ENCODE peak calls at places on chromosomes 16 and 17, in five cellular contexts. One of them, this sample, is unnamed.

GRCh38 chr16:79628501-79628975 is 28.0 kb upstream of the MAF start:
- DNase-seq in choroid plexus epithelial cell: peak; percentile 94
- DNase-seq in cardiac muscle cell: no peak
- DNase-seq in glutamatergic neuron: no peak
- DNase-seq in dorsolateral prefrontal cortex: no peak
- DNase-seq in this sample: no peak

GRCh38 chr17:57935833-57936807 is 19.1 kb downstream of the CUEDC1 start:
- DNase-seq in glutamatergic neuron: no peak
- DNase-seq in choroid plexus epithelial cell: no peak
- DNase-seq in dorsolateral prefrontal cortex: peak; percentile 67
- DNase-seq in cardiac muscle cell: peak; percentile 46
- DNase-seq in this sample: no peak

GRCh38 chr16:68972720-68973119 is 129.4 kb downstream of the TANGO6 start:
- DNase-seq in choroid plexus epithelial cell: peak; percentile 74
- DNase-seq in glutamatergic neuron: peak; percentile 56
- DNase-seq in dorsolateral prefrontal cortex: no peak
- DNase-seq in cardiac muscle cell: peak; percentile 53
- DNase-seq in this sample: no peak

GRCh38 chr16:84042308-84042878 is at the start of gene SLC38A8:
- DNase-seq in cardiac muscle cell: no peak
- DNase-seq in glutamatergic neuron: no peak
- DNase-seq in dorsolateral prefrontal cortex: no peak
- DNase-seq in choroid plexus epithelial cell: no peak
- DNase-seq in this sample: no peak

GRCh38 chr17:58969156-58969555 is 137.5 kb downstream of the TRIM37 start:
- DNase-seq in glutamatergic neuron: no peak
- DNase-seq in dorsolateral prefrontal cortex: no peak
- DNase-seq in cardiac muscle cell: no peak
- DNase-seq in choroid plexus epithelial cell: no peak
- DNase-seq in this sample: no peak

GRCh38 chr16:47983999-47984580 is 171.7 kb downstream of the ABCC12 start:
- DNase-seq in cardiac muscle cell: no peak
- DNase-seq in choroid plexus epithelial cell: no peak
- DNase-seq in glutamatergic neuron: no peak
- DNase-seq in dorsolateral prefrontal cortex: no peak
- DNase-seq in this sample: no peak

GRCh38 chr16:18803569-18804462 is 2.5 kb upstream of the ARL6IP1 start:
- DNase-seq in glutamatergic neuron: no peak
- DNase-seq in dorsolateral prefrontal cortex: no peak
- DNase-seq in choroid plexus epithelial cell: peak; percentile 73
- DNase-seq in cardiac muscle cell: no peak
- DNase-seq in this sample: no peak

GRCh38 chr17:17070931-17071330 is 28.7 kb downstream of the MPRIP start:
- DNase-seq in glutamatergic neuron: no peak
- DNase-seq in dorsolateral prefrontal cortex: peak; percentile 17
- DNase-seq in cardiac muscle cell: no peak
- DNase-seq in choroid plexus epithelial cell: no peak
- DNase-seq in this sample: no peak

GRCh38 chr17:75288784-75289121 is 480 bp downstream of the SLC25A19 start:
- DNase-seq in cardiac muscle cell: no peak
- DNase-seq in dorsolateral prefrontal cortex: no peak
- DNase-seq in choroid plexus epithelial cell: no peak
- DNase-seq in glutamatergic neuron: no peak
- DNase-seq in this sample: no peak

GRCh38 chr16:2171601-2172178 is 16.1 kb downstream of the TRAF7 start:
- DNase-seq in glutamatergic neuron: no peak
- DNase-seq in cardiac muscle cell: no peak
- DNase-seq in dorsolateral prefrontal cortex: no peak
- DNase-seq in choroid plexus epithelial cell: no peak
- DNase-seq in this sample: no peak

GRCh38 chr17:83194761-83195329 is 115.4 kb downstream of the METRNL start:
- DNase-seq in glutamatergic neuron: peak; percentile 7
- DNase-seq in cardiac muscle cell: no peak
- DNase-seq in dorsolateral prefrontal cortex: peak; percentile 33
- DNase-seq in choroid plexus epithelial cell: peak; percentile 55
- DNase-seq in this sample: peak; percentile 59

GRCh38 chr17:73340093-73340596 is 28.3 kb upstream of the CDC42EP4 start:
- DNase-seq in choroid plexus epithelial cell: peak; percentile 93
- DNase-seq in dorsolateral prefrontal cortex: no peak
- DNase-seq in cardiac muscle cell: no peak
- DNase-seq in glutamatergic neuron: no peak
- DNase-seq in this sample: peak; percentile 83

GRCh38 chr17:44820631-44821196 is 9.4 kb downstream of the GJC1 start:
- DNase-seq in glutamatergic neuron: no peak
- DNase-seq in dorsolateral prefrontal cortex: no peak
- DNase-seq in cardiac muscle cell: no peak
- DNase-seq in choroid plexus epithelial cell: peak; percentile 82
- DNase-seq in this sample: peak; percentile 62

GRCh38 chr17:70172921-70173320 is 3.6 kb downstream of the KCNJ2 start:
- DNase-seq in dorsolateral prefrontal cortex: no peak
- DNase-seq in glutamatergic neuron: no peak
- DNase-seq in cardiac muscle cell: no peak
- DNase-seq in choroid plexus epithelial cell: peak; percentile 62
- DNase-seq in this sample: no peak

GRCh38 chr16:65959978-65960377 is 406.5 kb upstream of the CDH5 start:
- DNase-seq in glutamatergic neuron: no peak
- DNase-seq in choroid plexus epithelial cell: peak; percentile 13
- DNase-seq in dorsolateral prefrontal cortex: no peak
- DNase-seq in cardiac muscle cell: no peak
- DNase-seq in this sample: no peak

GRCh38 chr17:19867654-19868395 is at the start of gene ULK2:
- DNase-seq in glutamatergic neuron: peak; percentile 82
- DNase-seq in choroid plexus epithelial cell: peak; percentile 79
- DNase-seq in cardiac muscle cell: peak; percentile 79
- DNase-seq in dorsolateral prefrontal cortex: peak; percentile 85
- DNase-seq in this sample: peak; percentile 27

GRCh38 chr17:32461853-32462617 is 17.7 kb downstream of the PSMD11 start:
- DNase-seq in cardiac muscle cell: peak; percentile 69
- DNase-seq in glutamatergic neuron: peak; percentile 73
- DNase-seq in dorsolateral prefrontal cortex: no peak
- DNase-seq in choroid plexus epithelial cell: peak; percentile 81
- DNase-seq in this sample: no peak

GRCh38 chr17:44012391-44012790 is 2.4 kb downstream of the TMEM101 start:
- DNase-seq in cardiac muscle cell: peak; percentile 12
- DNase-seq in glutamatergic neuron: no peak
- DNase-seq in choroid plexus epithelial cell: no peak
- DNase-seq in dorsolateral prefrontal cortex: no peak
- DNase-seq in this sample: no peak

GRCh38 chr17:48704521-48704920 is 17.8 kb downstream of the PRAC1 start:
- DNase-seq in choroid plexus epithelial cell: no peak
- DNase-seq in glutamatergic neuron: no peak
- DNase-seq in cardiac muscle cell: no peak
- DNase-seq in dorsolateral prefrontal cortex: no peak
- DNase-seq in this sample: no peak

GRCh38 chr16:30839523-30840227 is 52.7 kb upstream of the ZNF629 start:
- DNase-seq in glutamatergic neuron: no peak
- DNase-seq in dorsolateral prefrontal cortex: no peak
- DNase-seq in choroid plexus epithelial cell: peak; percentile 9
- DNase-seq in cardiac muscle cell: peak; percentile 58
- DNase-seq in this sample: no peak

GRCh38 chr16:12729448-12729847 is 74.2 kb downstream of the CPPED1 start:
- DNase-seq in glutamatergic neuron: no peak
- DNase-seq in choroid plexus epithelial cell: peak; percentile 66
- DNase-seq in cardiac muscle cell: no peak
- DNase-seq in dorsolateral prefrontal cortex: no peak
- DNase-seq in this sample: peak; percentile 62

GRCh38 chr16:10368984-10369551 is 16.8 kb upstream of the ATF7IP2 start:
- DNase-seq in dorsolateral prefrontal cortex: no peak
- DNase-seq in cardiac muscle cell: no peak
- DNase-seq in choroid plexus epithelial cell: peak; percentile 20
- DNase-seq in glutamatergic neuron: no peak
- DNase-seq in this sample: no peak

DNA sequence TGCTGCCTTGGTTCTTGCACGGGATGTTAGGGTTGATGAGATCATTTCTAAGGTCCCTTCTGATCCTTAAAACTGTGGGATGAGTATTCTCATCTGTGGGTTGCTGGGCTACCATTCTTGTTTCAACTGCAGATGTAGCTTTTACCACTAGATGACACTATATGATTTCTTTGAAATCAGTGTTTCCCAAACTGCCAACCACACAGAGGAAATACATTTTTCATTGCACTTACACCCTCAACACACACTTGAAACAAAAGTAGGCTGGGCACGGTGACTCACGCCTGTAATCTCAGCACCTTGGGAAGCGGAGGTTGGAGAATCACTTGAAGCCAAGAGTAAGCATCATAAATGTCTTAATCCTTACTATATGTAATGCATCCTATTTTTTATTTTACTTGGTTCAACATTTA is 15.3 kb downstream of the LCMT1 start:
- DNase-seq in glutamatergic neuron: no peak
- DNase-seq in cardiac muscle cell: peak; percentile 51
- DNase-seq in choroid plexus epithelial cell: peak; percentile 88
- DNase-seq in dorsolateral prefrontal cortex: no peak
- DNase-seq in this sample: peak; percentile 71
- TF ChIP-seq CTCF in glutamatergic neuron: peak; percentile 10
- TF ChIP-seq CTCF in cardiac muscle cell: peak; percentile 81
- TF ChIP-seq CTCF in choroid plexus epithelial cell: peak; percentile 81
- TF ChIP-seq CTCF in dorsolateral prefrontal cortex: peak; percentile 41
- TF ChIP-seq CTCF in this sample: peak; percentile 78

DNA sequence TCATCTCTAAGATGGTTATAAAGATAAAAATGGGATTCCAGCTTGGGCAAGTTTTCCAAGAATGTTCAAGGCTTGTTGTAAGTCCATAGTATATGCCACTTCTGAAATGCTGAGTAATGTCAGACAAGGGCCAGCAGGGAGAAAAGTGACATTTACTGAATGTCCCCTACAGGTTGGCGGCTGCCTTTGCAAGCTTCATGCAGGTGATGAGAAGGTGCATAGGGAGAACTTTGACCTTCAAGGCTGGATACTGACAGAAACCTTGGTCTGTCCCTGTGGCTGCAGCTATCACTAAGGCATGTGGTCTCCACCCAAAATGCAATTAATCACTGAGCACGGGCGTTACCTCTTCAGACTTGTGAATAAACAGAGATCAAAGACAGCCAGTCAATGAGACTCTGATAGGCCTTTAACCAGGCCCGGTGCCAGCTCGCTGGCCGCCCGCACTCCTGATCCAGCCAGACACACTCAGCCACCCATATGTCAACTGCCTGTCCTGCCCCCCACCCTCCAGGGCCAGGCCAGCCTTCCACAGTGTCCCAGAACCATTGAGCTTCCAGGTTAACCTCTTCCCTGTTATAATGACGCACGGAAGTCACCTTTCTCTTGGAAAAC is 26.9 kb upstream of the AXIN2 start:
- DNase-seq in cardiac muscle cell: no peak
- DNase-seq in glutamatergic neuron: no peak
- DNase-seq in choroid plexus epithelial cell: no peak
- DNase-seq in dorsolateral prefrontal cortex: no peak
- DNase-seq in this sample: no peak
- TF ChIP-seq CTCF in cardiac muscle cell: no peak
- TF ChIP-seq CTCF in glutamatergic neuron: no peak
- TF ChIP-seq CTCF in choroid plexus epithelial cell: no peak
- TF ChIP-seq CTCF in dorsolateral prefrontal cortex: no peak
- TF ChIP-seq CTCF in this sample: no peak

GRCh38 chr17:72205357-72205756 is 84.5 kb downstream of the SOX9 start:
- DNase-seq in glutamatergic neuron: peak; percentile 46
- DNase-seq in cardiac muscle cell: peak; percentile 34
- DNase-seq in choroid plexus epithelial cell: no peak
- DNase-seq in dorsolateral prefrontal cortex: peak; percentile 52
- DNase-seq in this sample: no peak

GRCh38 chr17:72206376-72206775 is 85.6 kb downstream of the SOX9 start:
- DNase-seq in choroid plexus epithelial cell: no peak
- DNase-seq in glutamatergic neuron: no peak
- DNase-seq in dorsolateral prefrontal cortex: no peak
- DNase-seq in cardiac muscle cell: no peak
- DNase-seq in this sample: no peak

GRCh38 chr17:72212041-72212440 is 91.2 kb downstream of the SOX9 start:
- DNase-seq in choroid plexus epithelial cell: no peak
- DNase-seq in glutamatergic neuron: no peak
- DNase-seq in cardiac muscle cell: no peak
- DNase-seq in dorsolateral prefrontal cortex: no peak
- DNase-seq in this sample: no peak

GRCh38 chr17:72205801-72206200 is 85.0 kb downstream of the SOX9 start:
- DNase-seq in choroid plexus epithelial cell: no peak
- DNase-seq in glutamatergic neuron: no peak
- DNase-seq in cardiac muscle cell: no peak
- DNase-seq in dorsolateral prefrontal cortex: no peak
- DNase-seq in this sample: no peak

GRCh38 chr17:72208832-72209231 is 88.0 kb downstream of the SOX9 start:
- DNase-seq in cardiac muscle cell: no peak
- DNase-seq in glutamatergic neuron: no peak
- DNase-seq in choroid plexus epithelial cell: no peak
- DNase-seq in dorsolateral prefrontal cortex: no peak
- DNase-seq in this sample: no peak
- TF ChIP-seq CTCF in cardiac muscle cell: no peak
- TF ChIP-seq CTCF in glutamatergic neuron: no peak
- TF ChIP-seq CTCF in choroid plexus epithelial cell: no peak
- TF ChIP-seq CTCF in dorsolateral prefrontal cortex: no peak
- TF ChIP-seq CTCF in this sample: no peak

GRCh38 chr17:81398170-81398854 is 3.1 kb downstream of the BAHCC1 start:
- DNase-seq in dorsolateral prefrontal cortex: peak; percentile 55
- DNase-seq in choroid plexus epithelial cell: peak; percentile 60
- DNase-seq in cardiac muscle cell: peak; percentile 55
- DNase-seq in glutamatergic neuron: peak; percentile 72
- DNase-seq in this sample: no peak

GRCh38 chr17:81398855-81399451 is 3.7 kb downstream of the BAHCC1 start:
- DNase-seq in glutamatergic neuron: peak; percentile 61
- DNase-seq in choroid plexus epithelial cell: peak; percentile 43
- DNase-seq in cardiac muscle cell: no peak
- DNase-seq in dorsolateral prefrontal cortex: peak; percentile 51
- DNase-seq in this sample: no peak

GRCh38 chr17:81396278-81396721 is 1.0 kb downstream of the BAHCC1 start:
- DNase-seq in cardiac muscle cell: peak; percentile 51
- DNase-seq in choroid plexus epithelial cell: no peak
- DNase-seq in glutamatergic neuron: no peak
- DNase-seq in dorsolateral prefrontal cortex: no peak
- DNase-seq in this sample: no peak

GRCh38 chr17:81396722-81397313 is 1.6 kb downstream of the BAHCC1 start:
- DNase-seq in cardiac muscle cell: no peak
- DNase-seq in choroid plexus epithelial cell: peak; percentile 42
- DNase-seq in dorsolateral prefrontal cortex: peak; percentile 64
- DNase-seq in glutamatergic neuron: no peak
- DNase-seq in this sample: no peak

DNA sequence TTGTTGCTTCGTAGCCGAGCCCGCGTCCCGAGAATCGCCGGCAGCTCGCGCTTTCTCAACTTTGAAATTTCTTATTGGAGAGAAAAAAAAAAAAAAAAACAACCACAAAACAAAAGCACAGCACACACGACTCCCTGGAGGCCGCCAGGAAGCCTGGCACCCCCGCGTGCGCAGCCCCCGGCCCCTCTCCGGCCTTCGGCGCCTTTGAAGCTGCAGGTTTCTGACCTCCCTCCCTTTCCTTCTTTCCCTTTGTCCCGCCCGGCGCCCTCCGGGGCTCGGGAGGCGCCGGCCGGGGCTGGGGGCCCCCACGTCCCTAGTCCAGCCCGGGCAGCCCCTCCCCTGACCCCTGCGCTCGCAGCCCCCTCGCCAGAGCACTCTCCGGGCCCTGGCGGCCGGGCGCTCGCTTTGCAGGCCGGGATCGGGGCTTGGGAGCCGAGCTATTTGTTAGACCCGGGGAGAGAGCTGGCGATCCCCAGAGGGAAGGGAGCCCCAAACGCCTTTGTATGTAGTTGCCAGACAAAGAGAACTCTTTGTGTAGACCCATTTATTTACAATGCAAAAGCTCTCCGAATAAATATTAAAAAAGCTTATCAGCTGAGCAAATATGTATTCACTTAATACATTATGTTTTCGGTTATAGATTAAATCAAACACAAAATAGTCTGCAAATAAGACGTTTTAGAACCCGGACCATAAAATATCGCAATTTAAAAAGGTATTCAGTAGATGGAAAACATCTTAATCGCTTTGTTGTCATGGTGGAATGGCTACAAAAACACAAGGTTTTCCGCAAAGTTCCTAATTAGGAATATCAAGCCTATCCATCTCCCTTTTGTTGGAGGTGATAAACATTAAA is 2.3 kb downstream of the BAHCC1 start:
- DNase-seq in choroid plexus epithelial cell: peak; percentile 67
- DNase-seq in cardiac muscle cell: peak; percentile 73
- DNase-seq in dorsolateral prefrontal cortex: peak; percentile 55
- DNase-seq in glutamatergic neuron: peak; percentile 86
- DNase-seq in this sample: no peak
- TF ChIP-seq CTCF in choroid plexus epithelial cell: peak; percentile 23
- TF ChIP-seq CTCF in cardiac muscle cell: peak; percentile 19
- TF ChIP-seq CTCF in dorsolateral prefrontal cortex: peak; percentile 22
- TF ChIP-seq CTCF in glutamatergic neuron: peak; percentile 55
- TF ChIP-seq CTCF in this sample: peak; percentile 21